ENCODE peak calls at places on chromosomes 2 and 18, in six cellular contexts. B is tibial artery, G is heart left ventricle, D is IMR-90, V is left lung, I is GM23338. H is an unnamed sample. For H3K4me1, the result is how much of the 10 kb centered on the place peaks cover.

GRCh38 chr2:86584164-86584913 is 21.1 kb upstream of the CHMP3 start:
- DNase-seq in D (no peak), G (no peak), I (no peak), B (no peak), V (no peak), H (no peak)

GRCh38 chr2:46157072-46157965 is 139.9 kb upstream of the EPAS1 start:
- DNase-seq in D (no peak), B (peak), I (no peak), G (no peak), V (no peak), H (no peak)

GRCh38 chr18:80183273-80184050 is 63.9 kb downstream of the PARD6G start:
- DNase-seq in D (no peak), V (no peak), G (no peak), I (no peak), B (no peak), H (no peak)

GRCh38 chr2:181746844-181747243 is 66.5 kb upstream of the NEUROD1 start:
- DNase-seq in G (no peak), B (no peak), I (no peak), V (no peak), D (no peak), H (no peak)

GRCh38 chr2:217193431-217194075 is 333.7 kb upstream of the TNP1 start:
- DNase-seq in B (no peak), D (no peak), V (no peak), I (no peak), G (no peak), H (no peak)

GRCh38 chr2:42141687-42142475 is 27.3 kb upstream of the EML4 start:
- DNase-seq in G (peak), D (peak), I (peak), V (no peak), B (peak), H (peak)

GRCh38 chr18:8791171-8791651 is 85.9 kb downstream of the MTCL1 start:
- DNase-seq in D (peak), I (no peak), B (no peak), G (no peak), V (no peak), H (no peak)

GRCh38 chr2:16561251-16561650 is 104.4 kb downstream of the CYRIA start:
- DNase-seq in D (no peak), B (no peak), V (no peak), G (no peak), I (no peak), H (no peak)

GRCh38 chr18:13316066-13316465 is 97.5 kb downstream of the LDLRAD4 start:
- DNase-seq in B (no peak), I (no peak), V (no peak), D (no peak), G (no peak), H (no peak)

GRCh38 chr18:50268022-50268747 is 1.9 kb upstream of the CFAP53 start:
- DNase-seq in G (peak), D (peak), V (peak), I (peak), B (peak), H (peak)

GRCh38 chr2:199806179-199806578 is 44.8 kb downstream of the FTCDNL1 start:
- DNase-seq in G (no peak), V (no peak), I (no peak), D (peak), B (no peak), H (no peak)

GRCh38 chr2:25838152-25838756 is 40.0 kb downstream of the ASXL2 start:
- DNase-seq in B (no peak), V (no peak), I (no peak), G (no peak), D (no peak), H (no peak)

GRCh38 chr2:132256251-132256902 is 94.6 kb upstream of the ANKRD30BL start:
- DNase-seq in I (peak), G (no peak), D (no peak), B (no peak), V (peak), H (no peak)

GRCh38 chr2:171367692-171368091 is 66.1 kb downstream of the METTL8 start:
- DNase-seq in D (no peak), G (no peak), I (no peak), B (no peak), V (no peak), H (no peak)

GRCh38 chr2:213609570-213610170 is 325.4 kb downstream of the SPAG16 start:
- DNase-seq in V (no peak), D (no peak), B (no peak), G (no peak), I (no peak), H (no peak)

GRCh38 chr2:232843860-232844259 is 26.2 kb upstream of the SNORC start:
- DNase-seq in I (peak), G (no peak), D (no peak), V (no peak), B (no peak), H (no peak)

GRCh38 chr2:172090044-172090946 is 5.0 kb downstream of the DLX1 start:
- DNase-seq in G (no peak), I (peak), D (no peak), B (no peak), V (no peak), H (no peak)

GRCh38 chr2:1748741-1749488 is 4.6 kb upstream of the PXDN start:
- DNase-seq in V (no peak), G (no peak), B (no peak), I (no peak), D (no peak), H (peak)

GRCh38 chr2:158042666-158043065 is 59.0 kb upstream of the UPP2 start:
- DNase-seq in V (no peak), D (no peak), G (no peak), B (no peak), I (no peak), H (no peak)

GRCh38 chr2:26597197-26597596 is 44.0 kb downstream of the CIB4 start:
- DNase-seq in V (no peak), I (no peak), D (no peak), G (no peak), B (no peak), H (no peak)

GRCh38 chr18:25039781-25040180 is 312.2 kb downstream of the ZNF521 start:
- DNase-seq in D (no peak), I (no peak), B (no peak), V (no peak), G (no peak), H (no peak)

GRCh38 chr2:167294031-167294774 is 405.9 kb downstream of the XIRP2 start:
- DNase-seq in D (peak), G (peak), B (no peak), I (peak), V (peak), H (no peak)

DNA sequence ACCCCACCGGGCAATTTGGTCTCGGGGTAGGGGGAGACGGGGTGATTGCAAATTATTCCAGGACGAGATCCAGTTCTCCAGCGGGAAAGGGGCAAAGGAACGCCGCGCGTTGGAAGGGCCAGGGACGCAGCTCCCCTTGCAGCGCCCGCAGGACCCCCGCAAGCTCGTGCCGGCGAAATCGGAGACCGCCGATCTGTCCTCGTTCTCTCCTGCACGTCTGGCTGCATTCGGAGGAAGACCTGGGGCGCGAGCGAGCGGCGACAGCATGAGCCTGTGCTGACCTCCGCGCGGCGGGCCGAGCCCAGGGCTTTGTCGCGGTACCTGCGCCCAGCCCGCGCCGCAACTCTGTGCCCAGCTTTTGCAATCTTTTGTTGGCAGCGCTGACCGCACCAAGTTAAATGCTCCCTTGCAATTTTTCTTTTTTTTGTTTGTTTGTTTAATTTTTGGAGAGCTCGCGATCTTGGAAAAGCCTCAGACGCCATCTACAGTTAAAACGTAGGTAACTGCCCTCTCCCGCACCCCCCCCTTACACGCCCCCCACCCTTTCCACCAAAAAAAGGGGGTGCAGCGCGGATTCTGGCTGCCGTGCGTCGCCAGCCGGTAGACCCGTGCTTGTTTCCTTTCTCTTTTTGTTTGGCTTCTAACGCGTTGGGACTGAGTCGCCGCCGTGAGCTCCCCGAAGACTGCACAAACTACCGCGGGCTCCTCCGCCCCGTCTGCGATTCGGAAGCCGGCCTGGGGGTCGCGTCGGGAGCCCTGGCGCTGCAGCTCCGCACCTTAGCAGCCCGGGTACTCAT is 653 bp downstream of the TRIB2 start:
- DNase-seq in V (peak), G (peak), D (peak), I (peak), B (peak), H (no peak)
- TF ChIP-seq CTCF in V (peak), G (peak), D (peak), I (peak), B (no peak), H (peak)

DNA sequence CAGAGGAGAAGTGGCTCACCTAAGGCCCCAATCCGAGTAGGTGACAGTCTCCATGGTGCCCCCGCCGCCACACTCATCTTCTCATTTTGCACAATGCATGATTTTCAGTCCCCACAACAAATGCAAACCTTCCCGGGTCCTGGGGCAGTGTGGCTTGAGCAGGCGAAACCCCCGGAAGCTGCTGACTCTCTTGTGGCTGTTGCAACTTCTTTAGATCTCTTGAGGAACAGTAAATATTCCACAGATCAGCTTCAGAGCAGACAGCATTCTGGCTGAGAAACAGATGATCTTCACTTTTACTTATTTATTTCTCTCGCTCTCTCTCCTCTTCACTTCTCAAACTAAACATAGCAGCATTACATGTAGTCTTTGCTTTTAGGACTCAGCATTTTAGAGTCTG is 51.9 kb downstream of the ASAP2 start:
- DNase-seq in D (no peak), I (no peak), V (no peak), G (no peak), B (no peak), H (no peak)
- H3K4me1 ChIP-seq in D (under half), I (under half), V (under half), G (half or more), B (under half), H (under half)

DNA sequence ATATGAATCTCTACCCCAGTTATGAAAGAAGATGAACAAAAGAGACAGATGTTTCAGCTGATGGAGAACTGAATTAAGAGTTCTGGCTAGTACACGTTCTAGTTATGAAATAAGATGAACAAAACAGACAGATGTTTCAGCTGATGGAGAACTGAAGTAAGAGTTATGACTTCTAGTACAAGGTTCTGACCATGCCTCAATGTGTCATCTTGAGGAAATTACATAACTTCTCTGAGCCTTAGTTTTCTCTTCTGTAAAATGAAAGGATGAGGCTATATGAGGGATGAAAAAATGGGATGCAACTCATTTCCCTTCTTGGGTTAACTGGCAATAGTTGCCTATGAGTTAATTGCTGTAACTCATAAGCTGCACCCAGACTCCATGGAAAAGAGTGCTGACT is 92.9 kb upstream of the WDR75 start:
- DNase-seq in D (no peak), V (no peak), G (no peak), B (no peak), I (no peak), H (no peak)
- H3K27ac ChIP-seq in D (peak), V (peak), G (peak), B (peak), I (no peak), H (peak)

GRCh38 chr2:160022162-160022561 is 40.3 kb downstream of the PLA2R1 start:
- DNase-seq in B (no peak), G (no peak), D (no peak), I (peak), V (no peak), H (no peak)
- TF ChIP-seq CTCF in B (no peak), G (no peak), D (peak), I (peak), V (no peak), H (no peak)

DNA sequence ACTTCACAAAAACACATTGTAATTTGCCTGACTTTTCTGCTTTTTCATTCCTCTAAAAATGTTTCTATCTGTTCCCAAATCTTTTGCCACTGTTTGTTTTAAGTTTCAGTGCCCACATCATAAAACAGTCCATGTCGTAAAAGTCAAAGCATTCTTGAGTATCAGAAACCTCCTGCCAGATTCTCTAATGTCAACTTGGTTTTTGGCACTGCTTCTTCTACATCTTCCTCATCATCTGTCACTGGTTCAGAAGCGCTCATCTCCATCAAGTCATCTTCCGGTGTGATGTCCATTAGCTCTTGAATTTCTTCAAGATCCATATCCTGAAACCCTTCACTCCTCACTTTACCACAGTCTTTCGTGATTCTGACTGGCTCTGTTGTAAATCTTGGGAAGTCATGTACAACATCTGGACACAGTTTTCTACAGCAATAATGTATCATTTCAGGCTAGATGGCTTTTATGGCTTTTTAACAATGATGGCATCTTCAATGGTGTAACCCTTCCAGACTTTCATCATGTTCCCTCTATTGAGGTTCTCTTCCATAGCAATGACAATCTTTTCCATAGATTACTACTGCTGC is 19.6 kb downstream of the CUL3 start:
- DNase-seq in V (no peak), G (no peak), B (no peak), I (no peak), D (no peak), H (no peak)
- H3K4me1 ChIP-seq in V (under half), G (under half), B (under half), I (under half), D (under half), H (under half)

DNA sequence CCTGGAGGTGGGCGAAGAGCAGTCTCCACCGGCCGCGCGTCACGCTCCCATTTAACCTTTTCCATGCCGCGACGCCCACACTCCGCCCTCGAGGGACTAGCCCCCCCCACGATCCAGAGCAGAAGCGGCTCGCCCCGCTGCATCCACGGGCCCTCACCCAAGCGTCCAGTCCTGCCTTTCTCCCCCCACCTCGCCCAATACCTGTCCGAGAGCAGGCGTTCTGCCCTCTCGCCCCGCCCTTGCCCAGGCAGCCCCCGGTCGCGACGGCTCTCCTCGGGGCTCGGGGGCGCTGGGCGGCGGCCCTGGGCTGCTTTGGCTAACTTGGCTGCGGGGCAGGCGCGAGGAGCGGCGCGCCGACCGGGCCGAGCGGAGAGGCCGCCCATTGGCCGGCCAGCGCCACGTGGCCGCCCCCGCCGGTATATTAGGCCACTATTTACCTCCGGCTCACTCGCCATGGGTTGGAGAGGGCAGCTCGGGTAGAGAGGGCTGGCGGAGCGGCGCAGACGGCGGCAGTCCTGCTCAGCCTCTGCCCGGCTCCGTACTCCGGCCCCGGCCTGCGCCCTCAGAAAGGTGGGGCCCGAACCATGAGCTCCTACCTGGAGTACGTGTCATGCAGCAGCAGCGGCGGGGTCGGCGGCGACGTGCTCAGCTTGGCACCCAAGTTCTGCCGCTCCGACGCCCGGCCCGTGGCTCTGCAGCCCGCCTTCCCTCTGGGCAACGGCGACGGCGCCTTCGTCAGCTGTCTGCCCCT is at the start of gene HOXD1:
- DNase-seq in I (peak), V (peak), B (no peak), D (no peak), G (peak), H (no peak)
- H3K27ac ChIP-seq in I (no peak), V (peak), B (no peak), D (no peak), G (no peak), H (no peak)

DNA sequence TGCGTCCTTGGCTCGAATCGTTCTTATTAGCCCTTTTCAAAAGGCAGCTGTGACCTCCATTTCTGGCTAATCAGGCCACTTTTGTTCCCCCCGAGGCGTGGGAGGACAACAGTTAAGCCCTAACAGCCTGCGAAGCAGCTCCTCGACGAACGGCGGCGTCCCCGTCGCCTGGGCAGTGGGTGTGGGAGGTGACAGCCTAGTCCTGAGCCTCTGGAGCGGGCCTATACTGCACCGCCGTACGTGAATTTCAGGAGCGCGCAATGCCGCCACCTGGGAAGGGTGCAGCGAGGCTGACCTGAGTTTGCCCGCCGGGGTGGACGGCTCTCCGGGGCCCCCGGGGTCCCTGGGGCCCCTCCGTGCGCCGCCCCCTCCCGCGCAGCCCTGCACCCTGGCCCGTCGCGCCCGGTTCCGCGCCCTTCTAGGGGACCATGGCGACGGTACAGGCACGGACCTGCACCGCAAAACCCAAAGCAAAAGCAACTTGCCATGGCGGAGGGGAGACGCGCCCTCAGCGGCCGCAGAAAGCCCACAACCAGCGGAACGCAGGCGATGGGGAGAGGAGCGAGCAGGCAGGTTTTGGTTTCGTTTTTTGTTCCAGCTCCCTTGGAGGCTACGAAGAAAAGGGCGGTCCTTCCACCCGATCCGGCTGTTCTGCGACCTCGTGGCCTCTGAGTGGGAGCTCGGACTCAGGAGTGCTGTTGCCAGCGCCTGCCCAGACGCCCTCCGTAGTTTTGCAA is at the start of gene RBM43:
- DNase-seq in B (peak), D (peak), I (peak), V (peak), G (peak), H (peak)
- TF ChIP-seq CTCF in B (no peak), D (no peak), I (no peak), V (no peak), G (no peak), H (no peak)

GRCh38 chr2:209474960-209475359 is 51.1 kb downstream of the MAP2 start:
- DNase-seq in I (no peak), G (no peak), V (no peak), B (no peak), D (no peak), H (no peak)
- H3K4me1 ChIP-seq in I (under half), G (under half), V (under half), B (under half), D (under half), H (under half)

GRCh38 chr2:118851650-118852049 is 4.2 kb upstream of the EN1 start:
- DNase-seq in I (peak), B (no peak), D (no peak), V (no peak), G (no peak), H (no peak)
- H3K27ac ChIP-seq in I (no peak), B (no peak), D (no peak), V (no peak), G (no peak), H (no peak)

DNA sequence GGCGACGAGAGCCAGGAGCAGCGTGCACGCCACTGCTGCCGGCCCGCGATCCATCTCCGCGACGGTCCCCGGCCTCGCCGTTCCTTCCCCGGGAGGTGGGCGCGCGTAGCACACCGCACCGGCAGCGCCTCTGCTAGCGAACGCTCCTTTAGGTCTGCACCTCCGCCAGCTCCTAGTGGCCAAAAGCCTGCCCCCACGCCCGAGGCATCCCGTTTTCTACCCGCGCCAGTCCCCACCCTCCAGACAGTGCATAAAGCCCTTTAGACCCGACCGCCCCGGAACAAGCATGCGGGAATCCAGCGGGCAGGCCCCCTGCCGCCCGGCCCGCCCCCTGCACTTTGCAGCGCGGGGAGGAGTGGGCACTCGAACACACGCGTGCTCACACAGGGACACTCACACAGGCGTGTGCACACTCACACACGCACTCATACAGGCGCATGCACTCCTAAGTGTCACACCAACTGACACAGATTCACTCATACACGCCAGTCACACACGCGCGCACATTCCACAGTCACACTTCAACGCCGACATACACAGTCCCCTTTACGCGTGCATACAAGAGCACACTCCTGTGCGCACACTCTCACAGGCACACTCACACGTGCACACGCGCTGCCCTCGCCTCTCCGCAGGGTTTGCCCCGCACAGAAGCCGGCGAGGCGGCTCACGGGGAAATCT is at the start of gene LRP2:
- DNase-seq in B (no peak), V (peak), G (peak), D (no peak), I (peak), H (no peak)
- TF ChIP-seq CTCF in B (no peak), V (no peak), G (no peak), D (no peak), I (no peak), H (no peak)